ENCODE peak calls at places on chromosomes 3 and 15, in five cellular contexts. Q is uterus, P is spleen, D is H9, F is thoracic aorta. L is an unnamed sample.

GRCh38 chr3:171966533-171967136 is 72.7 kb upstream of the FNDC3B start:
- DNase-seq in Q (no peak), P (no peak), D (no peak), F (no peak), L (no peak)

GRCh38 chr3:88003115-88003755 is 55.6 kb downstream of the CGGBP1 start:
- DNase-seq in Q (no peak), P (no peak), D (no peak), F (no peak), L (no peak)

GRCh38 chr15:79682285-79682684 is 214.5 kb downstream of the MTHFS start:
- DNase-seq in Q (peak; percentile 47), P (no peak), D (no peak), F (no peak), L (no peak)

GRCh38 chr15:89647191-89647851 is 7.9 kb downstream of the KIF7 start:
- DNase-seq in Q (peak; percentile 71), P (peak; percentile 90), D (peak; percentile 89), F (peak; percentile 52), L (peak; percentile 56)

GRCh38 chr3:122681294-122682015 is 816 bp downstream of the PARP14 start:
- DNase-seq in Q (peak; percentile 20), P (peak; percentile 79), D (peak; percentile 47), F (no peak), L (no peak)

GRCh38 chr3:15556512-15556911 is 35.0 kb upstream of the COLQ start:
- DNase-seq in Q (no peak), P (no peak), D (no peak), F (no peak), L (no peak)

GRCh38 chr3:127177226-127177625 is 15.7 kb upstream of the PRR23E start:
- DNase-seq in Q (no peak), P (no peak), D (peak; percentile 12), F (no peak), L (peak; percentile 14)

GRCh38 chr15:65337436-65338070 is 33.1 kb downstream of the RNU5B-1 start:
- DNase-seq in Q (no peak), P (peak; percentile 59), D (no peak), F (no peak), L (no peak)

GRCh38 chr3:23648965-23649328 is 156.8 kb upstream of the UBE2E1 start:
- DNase-seq in Q (no peak), P (no peak), D (no peak), F (no peak), L (no peak)

GRCh38 chr3:152538518-152538917 is 269.8 kb downstream of the MBNL1 start:
- DNase-seq in Q (no peak), P (no peak), D (no peak), F (no peak), L (no peak)

GRCh38 chr3:152554980-152555379 is 280.0 kb upstream of the P2RY1 start:
- DNase-seq in Q (no peak), P (no peak), D (no peak), F (no peak), L (no peak)

GRCh38 chr3:46712191-46713047 is 5.2 kb downstream of the PRSS50 start:
- DNase-seq in Q (peak; percentile 6), P (no peak), D (no peak), F (no peak), L (no peak)

DNA sequence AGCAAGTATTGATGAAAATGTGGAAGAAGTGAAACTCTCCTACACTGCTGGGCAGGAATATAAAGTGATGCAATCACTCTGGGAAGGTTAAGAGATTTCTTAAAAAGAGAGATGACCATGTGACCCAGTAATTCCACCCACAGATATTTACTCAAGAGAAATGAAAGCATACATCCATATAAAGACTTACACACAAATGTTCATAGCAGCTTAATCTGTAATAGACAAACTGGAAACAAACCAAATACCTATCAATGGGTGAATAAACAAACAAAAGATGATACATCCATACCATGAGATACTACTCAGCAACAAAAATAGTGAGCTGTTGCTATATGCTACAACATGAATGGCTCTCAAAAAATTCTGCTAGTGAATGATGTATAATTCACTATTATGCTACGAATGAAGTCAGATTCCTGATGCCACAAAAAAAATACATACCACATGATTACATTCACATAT is 463.3 kb downstream of the MAGI1 start:
- DNase-seq in Q (no peak), P (no peak), D (no peak), F (no peak), L (no peak)
- H3K27ac ChIP-seq in Q (no peak overlapping the region), P (no peak overlapping the region), D (no peak overlapping the region), F (no peak overlapping the region), L (no peak overlapping the region)

GRCh38 chr3:69210068-69210730 is 87.8 kb upstream of the LMOD3 start:
- DNase-seq in Q (no peak), P (no peak), D (no peak), F (no peak), L (no peak)
- H3K27ac ChIP-seq in Q (no peak overlapping the region), P (no peak overlapping the region), D (no peak overlapping the region), F (no peak overlapping the region), L (no peak overlapping the region)

DNA sequence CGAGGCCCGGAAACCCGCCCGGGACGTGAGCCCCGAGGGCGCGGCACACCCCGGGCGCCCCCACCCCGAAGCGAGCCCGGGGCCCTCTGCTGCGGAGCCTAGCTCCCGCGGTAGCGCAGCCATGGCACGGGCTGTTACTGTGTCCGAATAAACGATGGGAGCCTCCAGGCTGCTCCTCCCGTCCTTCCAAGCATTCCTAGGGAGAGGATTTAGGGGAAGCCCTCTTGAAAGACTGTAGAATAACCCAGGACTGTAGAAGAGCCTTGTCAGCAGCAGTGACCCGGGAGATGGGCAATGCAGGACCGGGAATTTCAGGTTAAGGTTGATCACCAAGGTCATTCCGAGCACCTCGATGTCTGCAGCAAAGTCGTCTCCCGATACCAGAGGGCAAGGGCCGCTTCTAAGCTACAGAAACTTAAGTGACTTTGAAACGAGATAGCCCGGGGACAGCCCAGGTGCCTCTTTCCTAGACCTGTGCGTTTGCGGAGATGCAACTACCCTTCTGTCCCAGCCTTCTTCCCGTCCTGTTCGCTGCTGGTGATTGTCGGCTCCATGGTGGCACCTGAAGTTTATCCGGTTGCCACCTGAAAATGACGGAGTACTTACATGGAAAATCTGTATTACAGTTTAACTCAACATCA is 729 bp upstream of the MYO5A start:
- DNase-seq in Q (no peak), P (peak; percentile 77), D (peak; percentile 48), F (no peak), L (no peak)
- H3K27ac ChIP-seq in Q (peak overlapping the region; percentile 92), P (peak overlapping the region; percentile 87), D (no peak overlapping the region), F (peak overlapping the region; percentile 58), L (peak overlapping the region; percentile 76)

GRCh38 chr3:71208273-71209095 is 375.0 kb downstream of the FOXP1 start:
- DNase-seq in Q (no peak), P (no peak), D (no peak), F (no peak), L (no peak)
- H3K27ac ChIP-seq in Q (no peak overlapping the region), P (no peak overlapping the region), D (no peak overlapping the region), F (no peak overlapping the region), L (peak overlapping the region; percentile 43)

GRCh38 chr3:52068730-52069129 is 12.4 kb upstream of the DUSP7 start:
- DNase-seq in Q (no peak), P (no peak), D (no peak), F (no peak), L (no peak)

GRCh38 chr3:52067046-52067445 is 10.7 kb upstream of the DUSP7 start:
- DNase-seq in Q (no peak), P (no peak), D (no peak), F (no peak), L (no peak)

GRCh38 chr3:52069135-52069534 is 12.8 kb upstream of the DUSP7 start:
- DNase-seq in Q (no peak), P (no peak), D (no peak), F (no peak), L (no peak)

GRCh38 chr3:52069891-52070290 is 13.5 kb upstream of the DUSP7 start:
- DNase-seq in Q (no peak), P (no peak), D (no peak), F (no peak), L (no peak)

DNA sequence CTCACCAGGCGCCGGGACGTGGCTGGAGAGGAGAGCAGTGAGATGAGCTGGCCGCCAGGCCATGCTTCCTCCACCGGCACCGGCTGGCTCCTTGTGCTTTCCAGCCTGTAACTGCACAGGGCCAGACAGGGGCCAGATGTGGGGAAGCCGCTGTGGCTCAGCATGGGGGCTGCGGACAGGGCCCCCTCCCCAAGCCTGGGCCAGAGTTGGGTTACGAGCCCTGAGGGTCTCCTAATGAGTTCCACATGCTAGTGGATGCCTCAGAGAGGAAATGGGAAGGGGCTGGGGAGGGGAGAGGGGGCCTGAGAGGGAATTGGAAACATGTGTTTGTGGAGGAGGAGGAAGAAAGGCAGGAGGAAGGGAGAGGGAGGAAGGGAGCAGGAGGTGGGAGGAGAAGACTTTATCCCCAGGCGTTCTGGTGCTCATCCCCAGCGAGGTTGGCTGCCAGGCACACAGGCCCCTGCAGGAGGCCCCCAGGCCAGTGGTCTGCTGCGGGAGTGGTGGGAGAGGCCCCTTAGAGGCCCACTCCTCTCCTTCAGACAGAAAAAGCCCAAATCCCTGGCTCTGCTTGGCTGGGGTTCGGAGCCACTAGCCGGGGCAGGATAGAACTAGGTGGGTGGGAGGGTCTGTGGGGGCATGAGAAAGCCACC is 11.8 kb upstream of the DUSP7 start:
- DNase-seq in Q (peak; percentile 58), P (no peak), D (no peak), F (no peak), L (no peak)
- H3K27ac ChIP-seq in Q (peak overlapping the region; percentile 69), P (no peak overlapping the region), D (no peak overlapping the region), F (no peak overlapping the region), L (peak overlapping the region; percentile 72)

GRCh38 chr3:30632521-30632920 is 26.1 kb downstream of the TGFBR2 start:
- DNase-seq in Q (no peak), P (no peak), D (no peak), F (no peak), L (no peak)
- H3K27ac ChIP-seq in Q (no peak overlapping the region), P (peak overlapping the region; percentile 88), D (no peak overlapping the region), F (no peak overlapping the region), L (no peak overlapping the region)

L was measured in breast epithelium.